ENCODE peak calls at places on chromosomes 11 and 22, in ten cellular contexts. One of them, this sample, is unnamed.

GRCh38 chr11:126265801-126266200 is 2.9 kb downstream of the SRPRA start:
- DNase-seq in esophagus squamous epithelium: no peak
- DNase-seq in endodermal cell: no peak
- DNase-seq in stomach: no peak
- DNase-seq in hepatocyte: no peak
- DNase-seq in body of pancreas: no peak
- DNase-seq in GM23248: peak
- DNase-seq in A673: peak
- DNase-seq in H7: no peak
- DNase-seq in effector memory CD4-positive, alpha-beta T cell: no peak
- DNase-seq in this sample: peak

GRCh38 chr11:109347304-109347703 is 74.7 kb upstream of the C11orf87 start:
- DNase-seq in esophagus squamous epithelium: no peak
- DNase-seq in endodermal cell: no peak
- DNase-seq in stomach: no peak
- DNase-seq in hepatocyte: no peak
- DNase-seq in body of pancreas: no peak
- DNase-seq in GM23248: no peak
- DNase-seq in A673: no peak
- DNase-seq in H7: no peak
- DNase-seq in effector memory CD4-positive, alpha-beta T cell: no peak
- DNase-seq in this sample: no peak

GRCh38 chr11:119855066-119855465 is 126.1 kb upstream of the NECTIN1 start:
- DNase-seq in esophagus squamous epithelium: no peak
- DNase-seq in endodermal cell: no peak
- DNase-seq in stomach: no peak
- DNase-seq in hepatocyte: no peak
- DNase-seq in body of pancreas: no peak
- DNase-seq in GM23248: no peak
- DNase-seq in A673: no peak
- DNase-seq in H7: no peak
- DNase-seq in effector memory CD4-positive, alpha-beta T cell: no peak
- DNase-seq in this sample: no peak

GRCh38 chr22:30386960-30387848 is at the start of gene RNF215:
- DNase-seq in esophagus squamous epithelium: no peak
- DNase-seq in endodermal cell: peak
- DNase-seq in stomach: peak
- DNase-seq in hepatocyte: peak
- DNase-seq in body of pancreas: peak
- DNase-seq in GM23248: peak
- DNase-seq in A673: peak
- DNase-seq in H7: peak
- DNase-seq in effector memory CD4-positive, alpha-beta T cell: peak
- DNase-seq in this sample: peak

GRCh38 chr11:72970557-72971118 is 156.4 kb downstream of the ATG16L2 start:
- DNase-seq in esophagus squamous epithelium: no peak
- DNase-seq in endodermal cell: no peak
- DNase-seq in stomach: no peak
- DNase-seq in hepatocyte: no peak
- DNase-seq in body of pancreas: no peak
- DNase-seq in GM23248: no peak
- DNase-seq in A673: no peak
- DNase-seq in H7: no peak
- DNase-seq in effector memory CD4-positive, alpha-beta T cell: no peak
- DNase-seq in this sample: no peak

GRCh38 chr11:110131386-110132123 is 38.4 kb downstream of the ZC3H12C start:
- DNase-seq in esophagus squamous epithelium: no peak
- DNase-seq in endodermal cell: no peak
- DNase-seq in stomach: no peak
- DNase-seq in hepatocyte: no peak
- DNase-seq in body of pancreas: no peak
- DNase-seq in GM23248: no peak
- DNase-seq in A673: peak
- DNase-seq in H7: no peak
- DNase-seq in effector memory CD4-positive, alpha-beta T cell: no peak
- DNase-seq in this sample: no peak

GRCh38 chr11:134365011-134365925 is 33.5 kb downstream of the GLB1L2 start:
- DNase-seq in esophagus squamous epithelium: no peak
- DNase-seq in endodermal cell: no peak
- DNase-seq in stomach: no peak
- DNase-seq in hepatocyte: no peak
- DNase-seq in body of pancreas: no peak
- DNase-seq in GM23248: no peak
- DNase-seq in A673: no peak
- DNase-seq in H7: no peak
- DNase-seq in effector memory CD4-positive, alpha-beta T cell: no peak
- DNase-seq in this sample: no peak

GRCh38 chr11:73157141-73158010 is 15.3 kb upstream of the FCHSD2 start:
- DNase-seq in esophagus squamous epithelium: no peak
- DNase-seq in endodermal cell: peak
- DNase-seq in stomach: no peak
- DNase-seq in hepatocyte: peak
- DNase-seq in body of pancreas: peak
- DNase-seq in GM23248: peak
- DNase-seq in A673: no peak
- DNase-seq in H7: no peak
- DNase-seq in effector memory CD4-positive, alpha-beta T cell: no peak
- DNase-seq in this sample: no peak

GRCh38 chr11:43691332-43691731 is 10.8 kb downstream of the HSD17B12 start:
- DNase-seq in esophagus squamous epithelium: no peak
- DNase-seq in endodermal cell: no peak
- DNase-seq in stomach: no peak
- DNase-seq in hepatocyte: no peak
- DNase-seq in body of pancreas: no peak
- DNase-seq in GM23248: no peak
- DNase-seq in A673: no peak
- DNase-seq in H7: no peak
- DNase-seq in effector memory CD4-positive, alpha-beta T cell: no peak
- DNase-seq in this sample: no peak

GRCh38 chr11:43693069-43693468 is 12.5 kb downstream of the HSD17B12 start:
- DNase-seq in esophagus squamous epithelium: no peak
- DNase-seq in endodermal cell: no peak
- DNase-seq in stomach: no peak
- DNase-seq in hepatocyte: no peak
- DNase-seq in body of pancreas: no peak
- DNase-seq in GM23248: no peak
- DNase-seq in A673: no peak
- DNase-seq in H7: no peak
- DNase-seq in effector memory CD4-positive, alpha-beta T cell: no peak
- DNase-seq in this sample: no peak

GRCh38 chr11:43693731-43694130 is 13.2 kb downstream of the HSD17B12 start:
- DNase-seq in esophagus squamous epithelium: no peak
- DNase-seq in endodermal cell: no peak
- DNase-seq in stomach: no peak
- DNase-seq in hepatocyte: no peak
- DNase-seq in body of pancreas: no peak
- DNase-seq in GM23248: no peak
- DNase-seq in A673: no peak
- DNase-seq in H7: no peak
- DNase-seq in effector memory CD4-positive, alpha-beta T cell: no peak
- DNase-seq in this sample: no peak

GRCh38 chr11:43690929-43691328 is 10.4 kb downstream of the HSD17B12 start:
- DNase-seq in esophagus squamous epithelium: no peak
- DNase-seq in endodermal cell: no peak
- DNase-seq in stomach: no peak
- DNase-seq in hepatocyte: no peak
- DNase-seq in body of pancreas: no peak
- DNase-seq in GM23248: no peak
- DNase-seq in A673: no peak
- DNase-seq in H7: no peak
- DNase-seq in effector memory CD4-positive, alpha-beta T cell: no peak
- DNase-seq in this sample: no peak

GRCh38 chr11:43691806-43692205 is 11.3 kb downstream of the HSD17B12 start:
- DNase-seq in esophagus squamous epithelium: no peak
- DNase-seq in endodermal cell: no peak
- DNase-seq in stomach: no peak
- DNase-seq in hepatocyte: no peak
- DNase-seq in body of pancreas: no peak
- DNase-seq in GM23248: no peak
- DNase-seq in A673: no peak
- DNase-seq in H7: no peak
- DNase-seq in effector memory CD4-positive, alpha-beta T cell: no peak
- DNase-seq in this sample: no peak
- H3K4me3 ChIP-seq in esophagus squamous epithelium: no peak
- H3K4me3 ChIP-seq in endodermal cell: no peak
- H3K4me3 ChIP-seq in stomach: no peak
- H3K4me3 ChIP-seq in hepatocyte: no peak
- H3K4me3 ChIP-seq in body of pancreas: no peak
- H3K4me3 ChIP-seq in GM23248: no peak
- H3K4me3 ChIP-seq in A673: no peak
- H3K4me3 ChIP-seq in H7: no peak
- H3K4me3 ChIP-seq in effector memory CD4-positive, alpha-beta T cell: no peak
- H3K4me3 ChIP-seq in this sample: no peak

DNA sequence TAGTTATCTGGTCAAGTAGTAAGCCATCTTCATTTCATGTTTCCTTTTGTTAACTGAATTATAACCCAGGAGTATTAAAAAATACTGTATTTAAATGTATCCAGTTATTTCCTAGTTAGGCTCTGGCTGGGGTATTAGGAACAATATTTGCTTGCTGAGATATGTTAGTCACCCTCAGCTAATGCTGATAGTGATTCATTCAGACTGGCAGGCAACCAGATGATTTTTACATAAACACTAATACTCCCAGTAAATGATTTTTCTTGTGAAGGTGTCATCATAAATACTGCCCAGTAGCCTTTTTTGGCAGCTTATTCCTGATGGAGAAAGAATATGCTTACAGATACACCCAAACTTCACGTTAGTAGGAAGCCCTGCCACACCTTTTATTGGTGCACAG is 8.1 kb downstream of the YWHAH start:
- DNase-seq in esophagus squamous epithelium: no peak
- DNase-seq in endodermal cell: no peak
- DNase-seq in stomach: no peak
- DNase-seq in hepatocyte: no peak
- DNase-seq in body of pancreas: peak
- DNase-seq in GM23248: peak
- DNase-seq in A673: no peak
- DNase-seq in H7: no peak
- DNase-seq in effector memory CD4-positive, alpha-beta T cell: no peak
- DNase-seq in this sample: no peak
- H3K4me3 ChIP-seq in esophagus squamous epithelium: no peak
- H3K4me3 ChIP-seq in endodermal cell: no peak
- H3K4me3 ChIP-seq in stomach: no peak
- H3K4me3 ChIP-seq in hepatocyte: no peak
- H3K4me3 ChIP-seq in body of pancreas: no peak
- H3K4me3 ChIP-seq in GM23248: peak
- H3K4me3 ChIP-seq in A673: no peak
- H3K4me3 ChIP-seq in H7: no peak
- H3K4me3 ChIP-seq in effector memory CD4-positive, alpha-beta T cell: no peak
- H3K4me3 ChIP-seq in this sample: no peak

GRCh38 chr22:31867386-31868153 is 76.8 kb upstream of the YWHAH start:
- DNase-seq in esophagus squamous epithelium: no peak
- DNase-seq in endodermal cell: no peak
- DNase-seq in stomach: no peak
- DNase-seq in hepatocyte: no peak
- DNase-seq in body of pancreas: no peak
- DNase-seq in GM23248: no peak
- DNase-seq in A673: no peak
- DNase-seq in H7: no peak
- DNase-seq in effector memory CD4-positive, alpha-beta T cell: no peak
- DNase-seq in this sample: no peak

GRCh38 chr22:31872209-31872608 is 72.1 kb upstream of the YWHAH start:
- DNase-seq in esophagus squamous epithelium: no peak
- DNase-seq in endodermal cell: peak
- DNase-seq in stomach: peak
- DNase-seq in hepatocyte: no peak
- DNase-seq in body of pancreas: peak
- DNase-seq in GM23248: no peak
- DNase-seq in A673: no peak
- DNase-seq in H7: peak
- DNase-seq in effector memory CD4-positive, alpha-beta T cell: no peak
- DNase-seq in this sample: peak

GRCh38 chr22:31870890-31871289 is 73.4 kb upstream of the YWHAH start:
- DNase-seq in esophagus squamous epithelium: no peak
- DNase-seq in endodermal cell: no peak
- DNase-seq in stomach: no peak
- DNase-seq in hepatocyte: peak
- DNase-seq in body of pancreas: peak
- DNase-seq in GM23248: peak
- DNase-seq in A673: no peak
- DNase-seq in H7: no peak
- DNase-seq in effector memory CD4-positive, alpha-beta T cell: no peak
- DNase-seq in this sample: no peak

GRCh38 chr22:31874821-31875220 is 69.5 kb upstream of the YWHAH start:
- DNase-seq in esophagus squamous epithelium: no peak
- DNase-seq in endodermal cell: no peak
- DNase-seq in stomach: no peak
- DNase-seq in hepatocyte: no peak
- DNase-seq in body of pancreas: no peak
- DNase-seq in GM23248: no peak
- DNase-seq in A673: no peak
- DNase-seq in H7: no peak
- DNase-seq in effector memory CD4-positive, alpha-beta T cell: no peak
- DNase-seq in this sample: no peak

DNA sequence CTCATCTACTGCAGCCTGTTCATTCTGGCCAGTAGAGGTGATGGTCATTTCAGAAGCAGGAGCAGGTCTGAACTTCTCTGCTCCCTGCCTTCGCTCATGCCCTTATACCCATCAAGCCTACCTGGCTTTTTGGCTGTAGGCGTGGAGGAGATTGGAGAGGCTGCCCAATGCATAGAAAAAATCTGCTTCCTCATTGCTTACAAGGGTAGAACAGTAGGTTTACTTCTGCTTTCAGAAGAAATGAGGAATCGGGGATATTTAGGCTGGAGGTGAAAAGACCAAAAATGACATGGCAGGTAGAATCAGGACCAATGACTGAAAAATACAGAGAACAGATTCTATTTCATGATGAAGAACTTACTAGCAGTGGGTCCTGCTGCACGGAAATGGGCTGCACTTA is 72.9 kb upstream of the YWHAH start:
- DNase-seq in esophagus squamous epithelium: no peak
- DNase-seq in endodermal cell: no peak
- DNase-seq in stomach: no peak
- DNase-seq in hepatocyte: no peak
- DNase-seq in body of pancreas: no peak
- DNase-seq in GM23248: no peak
- DNase-seq in A673: no peak
- DNase-seq in H7: no peak
- DNase-seq in effector memory CD4-positive, alpha-beta T cell: no peak
- DNase-seq in this sample: no peak
- H3K4me3 ChIP-seq in esophagus squamous epithelium: no peak
- H3K4me3 ChIP-seq in endodermal cell: no peak
- H3K4me3 ChIP-seq in stomach: no peak
- H3K4me3 ChIP-seq in hepatocyte: no peak
- H3K4me3 ChIP-seq in body of pancreas: no peak
- H3K4me3 ChIP-seq in GM23248: no peak
- H3K4me3 ChIP-seq in A673: no peak
- H3K4me3 ChIP-seq in H7: no peak
- H3K4me3 ChIP-seq in effector memory CD4-positive, alpha-beta T cell: no peak
- H3K4me3 ChIP-seq in this sample: no peak

DNA sequence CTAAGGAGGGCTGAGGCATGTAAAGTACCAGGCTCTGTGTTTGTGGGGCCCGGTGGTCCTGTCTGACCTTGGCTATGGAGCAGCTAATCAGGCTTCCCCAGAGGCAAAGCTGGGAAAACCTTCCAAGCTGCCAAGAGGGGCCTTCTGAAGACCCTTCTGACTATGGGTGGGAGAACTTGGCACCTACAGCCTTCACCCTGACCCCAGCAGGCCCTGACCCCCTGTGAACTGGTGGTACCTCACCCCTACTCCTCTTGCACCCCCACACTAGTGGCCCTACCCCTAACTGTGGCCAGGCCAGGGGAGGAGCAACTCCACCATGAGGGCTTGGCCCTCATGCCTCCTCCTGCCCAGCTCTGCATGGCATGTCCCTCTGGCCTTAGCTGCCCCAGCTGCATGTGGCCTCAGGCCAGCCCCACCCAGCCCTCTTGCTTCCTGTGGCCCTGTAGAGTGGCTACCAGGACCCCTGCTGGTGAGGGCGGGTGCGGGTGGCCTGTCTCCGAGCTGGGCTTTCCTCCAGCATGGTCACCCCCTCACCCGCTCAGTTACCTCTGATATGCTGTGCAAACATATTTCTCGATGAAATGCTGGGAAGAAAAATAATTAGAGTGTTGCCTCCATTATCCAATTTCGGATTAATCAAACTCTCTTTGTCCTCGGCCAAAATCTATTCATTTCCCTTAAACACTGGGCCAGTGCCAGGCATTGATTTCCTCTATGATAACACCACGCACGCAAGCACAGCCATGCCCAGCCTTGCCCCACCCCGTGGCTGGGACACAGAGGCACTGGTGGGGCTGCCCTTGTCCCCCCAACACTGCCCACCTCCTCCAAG is 7.5 kb downstream of the GNAZ start:
- DNase-seq in esophagus squamous epithelium: no peak
- DNase-seq in endodermal cell: no peak
- DNase-seq in stomach: peak
- DNase-seq in hepatocyte: no peak
- DNase-seq in body of pancreas: no peak
- DNase-seq in GM23248: no peak
- DNase-seq in A673: no peak
- DNase-seq in H7: peak
- DNase-seq in effector memory CD4-positive, alpha-beta T cell: no peak
- DNase-seq in this sample: no peak
- H3K4me3 ChIP-seq in esophagus squamous epithelium: no peak
- H3K4me3 ChIP-seq in endodermal cell: no peak
- H3K4me3 ChIP-seq in stomach: no peak
- H3K4me3 ChIP-seq in hepatocyte: no peak
- H3K4me3 ChIP-seq in body of pancreas: no peak
- H3K4me3 ChIP-seq in GM23248: no peak
- H3K4me3 ChIP-seq in A673: no peak
- H3K4me3 ChIP-seq in H7: no peak
- H3K4me3 ChIP-seq in effector memory CD4-positive, alpha-beta T cell: no peak
- H3K4me3 ChIP-seq in this sample: no peak